ENCODE peak calls at places on chromosomes 7 and 10, in eight cellular contexts. One of them, this sample, is unnamed.

GRCh38 chr10:46096909-46097575 is 51.0 kb upstream of the MSMB start:
- DNase-seq in stimulated activated naive B cell treated with anti-CD40 and anti-IgM and Interleukin-4, amounts not matched to agents 10 μg/mL and 1 μg/mL and 100 μg/mL, for 72 hours: no peak
- DNase-seq in MCF 10A: no peak
- DNase-seq in pancreas: no peak
- DNase-seq in mesothelial cell of epicardium: no peak
- DNase-seq in ELR: peak; percentile 23
- DNase-seq in DMS 273 treated with DMSO at 0.1 percent for 48 hours: no peak
- DNase-seq in H9: no peak
- DNase-seq in this sample: no peak

GRCh38 chr10:9634466-9634865 is 1383.2 kb upstream of the CELF2 start:
- DNase-seq in stimulated activated naive B cell treated with anti-CD40 and anti-IgM and Interleukin-4, amounts not matched to agents 10 μg/mL and 1 μg/mL and 100 μg/mL, for 72 hours: no peak
- DNase-seq in MCF 10A: peak; percentile 42
- DNase-seq in pancreas: no peak
- DNase-seq in mesothelial cell of epicardium: no peak
- DNase-seq in ELR: peak; percentile 6
- DNase-seq in DMS 273 treated with DMSO at 0.1 percent for 48 hours: no peak
- DNase-seq in H9: no peak
- DNase-seq in this sample: no peak

GRCh38 chr10:12350167-12350872 is 973 bp downstream of the CAMK1D start:
- DNase-seq in stimulated activated naive B cell treated with anti-CD40 and anti-IgM and Interleukin-4, amounts not matched to agents 10 μg/mL and 1 μg/mL and 100 μg/mL, for 72 hours: peak; percentile 57
- DNase-seq in MCF 10A: no peak
- DNase-seq in pancreas: peak; percentile 69
- DNase-seq in mesothelial cell of epicardium: peak; percentile 47
- DNase-seq in ELR: peak; percentile 37
- DNase-seq in DMS 273 treated with DMSO at 0.1 percent for 48 hours: no peak
- DNase-seq in H9: peak; percentile 45
- DNase-seq in this sample: peak; percentile 77

GRCh38 chr7:14210075-14210474 is 220.6 kb upstream of the ETV1 start:
- DNase-seq in stimulated activated naive B cell treated with anti-CD40 and anti-IgM and Interleukin-4, amounts not matched to agents 10 μg/mL and 1 μg/mL and 100 μg/mL, for 72 hours: no peak
- DNase-seq in MCF 10A: no peak
- DNase-seq in pancreas: no peak
- DNase-seq in mesothelial cell of epicardium: no peak
- DNase-seq in ELR: no peak
- DNase-seq in DMS 273 treated with DMSO at 0.1 percent for 48 hours: no peak
- DNase-seq in H9: no peak
- DNase-seq in this sample: no peak

GRCh38 chr10:118394557-118395194 is 52.6 kb upstream of the FAM204A start:
- DNase-seq in stimulated activated naive B cell treated with anti-CD40 and anti-IgM and Interleukin-4, amounts not matched to agents 10 μg/mL and 1 μg/mL and 100 μg/mL, for 72 hours: no peak
- DNase-seq in MCF 10A: no peak
- DNase-seq in pancreas: no peak
- DNase-seq in mesothelial cell of epicardium: no peak
- DNase-seq in ELR: no peak
- DNase-seq in DMS 273 treated with DMSO at 0.1 percent for 48 hours: peak; percentile 33
- DNase-seq in H9: no peak
- DNase-seq in this sample: no peak

GRCh38 chr7:6730343-6730633 is 23.5 kb upstream of the ZNF12 start:
- DNase-seq in stimulated activated naive B cell treated with anti-CD40 and anti-IgM and Interleukin-4, amounts not matched to agents 10 μg/mL and 1 μg/mL and 100 μg/mL, for 72 hours: no peak
- DNase-seq in MCF 10A: no peak
- DNase-seq in pancreas: no peak
- DNase-seq in mesothelial cell of epicardium: no peak
- DNase-seq in ELR: no peak
- DNase-seq in DMS 273 treated with DMSO at 0.1 percent for 48 hours: no peak
- DNase-seq in H9: no peak
- DNase-seq in this sample: no peak

GRCh38 chr7:144908324-144908723 is 72.5 kb upstream of the TPK1 start:
- DNase-seq in stimulated activated naive B cell treated with anti-CD40 and anti-IgM and Interleukin-4, amounts not matched to agents 10 μg/mL and 1 μg/mL and 100 μg/mL, for 72 hours: no peak
- DNase-seq in MCF 10A: no peak
- DNase-seq in pancreas: no peak
- DNase-seq in mesothelial cell of epicardium: no peak
- DNase-seq in ELR: no peak
- DNase-seq in DMS 273 treated with DMSO at 0.1 percent for 48 hours: no peak
- DNase-seq in H9: no peak
- DNase-seq in this sample: no peak

GRCh38 chr10:56231436-56231835 is 129.6 kb downstream of the ZWINT start:
- DNase-seq in stimulated activated naive B cell treated with anti-CD40 and anti-IgM and Interleukin-4, amounts not matched to agents 10 μg/mL and 1 μg/mL and 100 μg/mL, for 72 hours: no peak
- DNase-seq in MCF 10A: peak; percentile 48
- DNase-seq in pancreas: no peak
- DNase-seq in mesothelial cell of epicardium: no peak
- DNase-seq in ELR: peak; percentile 4
- DNase-seq in DMS 273 treated with DMSO at 0.1 percent for 48 hours: no peak
- DNase-seq in H9: no peak
- DNase-seq in this sample: no peak

GRCh38 chr10:43295436-43295835 is 28.6 kb upstream of the RASGEF1A start:
- DNase-seq in stimulated activated naive B cell treated with anti-CD40 and anti-IgM and Interleukin-4, amounts not matched to agents 10 μg/mL and 1 μg/mL and 100 μg/mL, for 72 hours: no peak
- DNase-seq in MCF 10A: peak; percentile 37
- DNase-seq in pancreas: no peak
- DNase-seq in mesothelial cell of epicardium: no peak
- DNase-seq in ELR: no peak
- DNase-seq in DMS 273 treated with DMSO at 0.1 percent for 48 hours: no peak
- DNase-seq in H9: no peak
- DNase-seq in this sample: no peak

GRCh38 chr7:124937076-124937475 is 7.5 kb upstream of the POT1 start:
- DNase-seq in stimulated activated naive B cell treated with anti-CD40 and anti-IgM and Interleukin-4, amounts not matched to agents 10 μg/mL and 1 μg/mL and 100 μg/mL, for 72 hours: no peak
- DNase-seq in MCF 10A: no peak
- DNase-seq in pancreas: no peak
- DNase-seq in mesothelial cell of epicardium: no peak
- DNase-seq in ELR: no peak
- DNase-seq in DMS 273 treated with DMSO at 0.1 percent for 48 hours: no peak
- DNase-seq in H9: no peak
- DNase-seq in this sample: no peak

GRCh38 chr7:52794621-52795020 is 240.8 kb upstream of the POM121L12 start:
- DNase-seq in stimulated activated naive B cell treated with anti-CD40 and anti-IgM and Interleukin-4, amounts not matched to agents 10 μg/mL and 1 μg/mL and 100 μg/mL, for 72 hours: no peak
- DNase-seq in MCF 10A: no peak
- DNase-seq in pancreas: no peak
- DNase-seq in mesothelial cell of epicardium: no peak
- DNase-seq in ELR: no peak
- DNase-seq in DMS 273 treated with DMSO at 0.1 percent for 48 hours: no peak
- DNase-seq in H9: no peak
- DNase-seq in this sample: no peak

GRCh38 chr10:96988421-96988820 is 156.3 kb downstream of the LCOR start:
- DNase-seq in stimulated activated naive B cell treated with anti-CD40 and anti-IgM and Interleukin-4, amounts not matched to agents 10 μg/mL and 1 μg/mL and 100 μg/mL, for 72 hours: no peak
- DNase-seq in MCF 10A: no peak
- DNase-seq in pancreas: no peak
- DNase-seq in mesothelial cell of epicardium: no peak
- DNase-seq in ELR: peak; percentile 7
- DNase-seq in DMS 273 treated with DMSO at 0.1 percent for 48 hours: no peak
- DNase-seq in H9: no peak
- DNase-seq in this sample: no peak

GRCh38 chr10:86225098-86225782 is 141.4 kb downstream of the GRID1 start:
- DNase-seq in stimulated activated naive B cell treated with anti-CD40 and anti-IgM and Interleukin-4, amounts not matched to agents 10 μg/mL and 1 μg/mL and 100 μg/mL, for 72 hours: no peak
- DNase-seq in MCF 10A: peak; percentile 62
- DNase-seq in pancreas: no peak
- DNase-seq in mesothelial cell of epicardium: no peak
- DNase-seq in ELR: peak; percentile 46
- DNase-seq in DMS 273 treated with DMSO at 0.1 percent for 48 hours: no peak
- DNase-seq in H9: no peak
- DNase-seq in this sample: no peak

GRCh38 chr7:132446666-132447217 is 129.5 kb downstream of the PLXNA4 start:
- DNase-seq in stimulated activated naive B cell treated with anti-CD40 and anti-IgM and Interleukin-4, amounts not matched to agents 10 μg/mL and 1 μg/mL and 100 μg/mL, for 72 hours: no peak
- DNase-seq in MCF 10A: no peak
- DNase-seq in pancreas: no peak
- DNase-seq in mesothelial cell of epicardium: no peak
- DNase-seq in ELR: no peak
- DNase-seq in DMS 273 treated with DMSO at 0.1 percent for 48 hours: no peak
- DNase-seq in H9: no peak
- DNase-seq in this sample: no peak

GRCh38 chr10:11210211-11210922 is 192.7 kb downstream of the CELF2 start:
- DNase-seq in stimulated activated naive B cell treated with anti-CD40 and anti-IgM and Interleukin-4, amounts not matched to agents 10 μg/mL and 1 μg/mL and 100 μg/mL, for 72 hours: no peak
- DNase-seq in MCF 10A: no peak
- DNase-seq in pancreas: no peak
- DNase-seq in mesothelial cell of epicardium: no peak
- DNase-seq in ELR: no peak
- DNase-seq in DMS 273 treated with DMSO at 0.1 percent for 48 hours: no peak
- DNase-seq in H9: no peak
- DNase-seq in this sample: no peak

GRCh38 chr7:82435769-82436168 is 7.8 kb downstream of the CACNA2D1 start:
- DNase-seq in stimulated activated naive B cell treated with anti-CD40 and anti-IgM and Interleukin-4, amounts not matched to agents 10 μg/mL and 1 μg/mL and 100 μg/mL, for 72 hours: no peak
- DNase-seq in MCF 10A: no peak
- DNase-seq in pancreas: no peak
- DNase-seq in mesothelial cell of epicardium: no peak
- DNase-seq in ELR: no peak
- DNase-seq in DMS 273 treated with DMSO at 0.1 percent for 48 hours: no peak
- DNase-seq in H9: no peak
- DNase-seq in this sample: no peak

GRCh38 chr10:95339863-95340262 is 49.1 kb upstream of the PDLIM1 start:
- DNase-seq in stimulated activated naive B cell treated with anti-CD40 and anti-IgM and Interleukin-4, amounts not matched to agents 10 μg/mL and 1 μg/mL and 100 μg/mL, for 72 hours: no peak
- DNase-seq in MCF 10A: no peak
- DNase-seq in pancreas: no peak
- DNase-seq in mesothelial cell of epicardium: no peak
- DNase-seq in ELR: no peak
- DNase-seq in DMS 273 treated with DMSO at 0.1 percent for 48 hours: no peak
- DNase-seq in H9: no peak
- DNase-seq in this sample: no peak